ENCODE peak calls at places on chromosomes 4 and X, in eight cellular contexts. D, N, P, U, J, G, A and B are unnamed samples. For H3K27me3, the result is how much of the 10 kb centered on the place peaks cover.

GRCh38 chrX:45191383-45191782 is 9.3 kb downstream of the DIPK2B start:
- DNase-seq in D (no peak), N (no peak), P (no peak), U (no peak), J (no peak), G (no peak), A (no peak), B (no peak)

GRCh38 chrX:33339219-33339618 is 127.9 kb upstream of the DMD start:
- DNase-seq in D (no peak), N (no peak), P (no peak), U (peak), J (no peak), G (no peak), A (no peak), B (no peak)

GRCh38 chr4:2330119-2331042 is 68.5 kb upstream of the MXD4 start:
- DNase-seq in D (no peak), N (no peak), P (no peak), U (peak), J (peak), G (no peak), A (peak), B (peak)

GRCh38 chrX:153556767-153557166 is 39.3 kb downstream of the ATP2B3 start:
- DNase-seq in D (no peak), N (peak), P (no peak), U (no peak), J (no peak), G (no peak), A (no peak), B (no peak)

GRCh38 chr4:115332078-115332477 is 218.7 kb upstream of the NDST4 start:
- DNase-seq in D (no peak), N (no peak), P (no peak), U (no peak), J (no peak), G (no peak), A (no peak), B (no peak)

GRCh38 chr4:22884157-22884556 is 191.4 kb downstream of the GBA3 start:
- DNase-seq in D (no peak), N (no peak), P (no peak), U (no peak), J (no peak), G (no peak), A (no peak), B (no peak)

GRCh38 chrX:30824275-30824674 is 64.8 kb downstream of the TAB3 start:
- DNase-seq in D (no peak), N (no peak), P (no peak), U (no peak), J (no peak), G (no peak), A (no peak), B (no peak)

GRCh38 chr4:33054161-33054560 is 2334.0 kb downstream of the PCDH7 start:
- DNase-seq in D (no peak), N (no peak), P (no peak), U (no peak), J (no peak), G (no peak), A (no peak), B (no peak)

GRCh38 chr4:7865533-7865932 is 74.1 kb downstream of the AFAP1 start:
- DNase-seq in D (no peak), N (no peak), P (no peak), U (no peak), J (no peak), G (no peak), A (no peak), B (no peak)

GRCh38 chr4:7868892-7869471 is 70.7 kb downstream of the AFAP1 start:
- DNase-seq in D (no peak), N (no peak), P (no peak), U (no peak), J (no peak), G (no peak), A (no peak), B (no peak)

GRCh38 chr4:7868430-7868775 is 71.3 kb downstream of the AFAP1 start:
- DNase-seq in D (no peak), N (no peak), P (no peak), U (no peak), J (no peak), G (no peak), A (no peak), B (no peak)

GRCh38 chr4:7867191-7867590 is 72.5 kb downstream of the AFAP1 start:
- DNase-seq in D (no peak), N (peak), P (no peak), U (no peak), J (no peak), G (no peak), A (no peak), B (no peak)

DNA sequence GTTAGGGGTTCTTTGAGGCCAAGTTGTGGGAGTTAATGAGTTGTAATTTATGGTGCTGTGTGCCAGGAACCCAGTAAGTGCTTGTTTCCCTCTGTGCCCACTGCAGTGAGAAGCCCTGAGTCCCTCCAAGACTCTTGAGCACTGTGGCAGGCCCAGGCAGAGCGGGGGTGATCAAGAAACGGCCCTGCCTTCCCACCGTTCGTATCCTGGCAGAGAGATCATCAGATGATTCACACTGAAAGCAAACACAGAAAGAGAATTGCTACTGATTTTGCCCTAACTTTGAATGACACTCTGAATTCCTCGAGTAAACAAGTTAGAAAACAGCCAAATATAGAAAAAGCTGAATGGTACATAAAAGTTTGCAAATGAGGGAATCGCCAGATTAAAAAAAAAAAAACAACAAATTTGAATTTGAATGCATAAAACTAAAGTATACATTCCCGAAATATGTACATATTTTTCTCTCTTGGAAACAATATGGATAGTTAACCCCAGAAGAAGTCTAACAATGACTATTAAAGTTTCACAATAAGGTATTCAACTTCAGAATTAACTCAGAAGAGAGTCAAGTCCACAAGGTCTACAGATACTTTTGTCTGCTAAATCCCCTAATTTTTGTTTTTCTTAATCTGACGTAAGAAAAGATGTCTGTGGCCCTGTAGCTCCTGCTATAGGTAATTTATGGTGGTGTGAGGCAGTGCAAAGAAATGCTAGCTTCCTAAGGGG is 71.8 kb downstream of the AFAP1 start:
- DNase-seq in D (no peak), N (no peak), P (no peak), U (peak), J (peak), G (no peak), A (no peak), B (no peak)
- H3K27ac ChIP-seq in D (no peak), N (peak), P (no peak), U (peak), J (peak), G (no peak), A (no peak), B (peak)

GRCh38 chr4:84573335-84573734 is 9.6 kb upstream of the CDS1 start:
- DNase-seq in D (no peak), N (no peak), P (no peak), U (no peak), J (no peak), G (no peak), A (no peak), B (no peak)
- H3K4me3 ChIP-seq in D (no peak), N (no peak), P (no peak), U (no peak), J (no peak), G (no peak), A (no peak), B (no peak)

DNA sequence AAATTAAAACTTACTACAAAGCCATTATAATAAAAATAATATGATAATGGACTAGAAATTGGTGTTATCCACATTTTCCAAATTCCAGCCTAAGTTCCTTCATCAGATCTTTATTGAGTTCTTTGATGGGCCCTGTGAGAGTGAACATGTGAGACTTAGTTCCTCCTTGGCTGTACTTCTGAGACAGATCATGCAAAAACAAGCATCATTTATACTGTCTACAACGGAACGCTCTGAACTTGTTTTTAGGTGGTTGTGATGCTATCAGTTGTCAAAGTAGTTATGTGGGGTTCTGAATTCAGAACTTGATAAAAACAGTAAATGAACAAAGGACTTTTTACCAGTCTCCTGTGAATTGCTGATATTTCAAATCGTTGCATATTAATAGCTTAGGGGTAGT is 48.9 kb downstream of the JADE3 start:
- DNase-seq in D (no peak), N (no peak), P (no peak), U (no peak), J (no peak), G (no peak), A (no peak), B (no peak)
- H3K27me3 ChIP-seq in D (under half), N (under half), P (under half), U (under half), J (under half), G (under half), A (under half), B (under half)

DNA sequence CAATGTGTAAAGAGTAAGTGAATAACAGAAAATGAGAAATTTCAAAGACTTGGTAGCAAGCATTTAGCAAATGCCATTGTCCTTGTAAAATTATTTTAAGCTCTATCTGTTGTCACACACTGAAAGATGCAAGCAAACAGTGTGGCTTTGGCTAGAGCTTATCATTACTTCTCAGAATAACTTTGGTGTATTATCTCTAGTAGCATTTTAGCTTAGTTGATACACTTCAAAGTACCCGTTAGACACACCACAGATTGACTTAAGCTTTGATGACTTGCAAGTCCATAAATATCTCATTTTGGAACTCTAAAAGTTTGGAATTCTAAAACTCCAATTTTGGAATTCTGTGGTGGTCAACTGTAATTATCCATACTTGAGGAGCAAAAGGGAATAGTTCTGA is 98.6 kb downstream of the PDLIM5 start:
- DNase-seq in D (no peak), N (no peak), P (no peak), U (no peak), J (no peak), G (no peak), A (no peak), B (no peak)
- H3K27ac ChIP-seq in D (peak), N (no peak), P (no peak), U (no peak), J (no peak), G (no peak), A (no peak), B (no peak)

GRCh38 chrX:21659320-21659719 is 1.2 kb upstream of the KLHL34 start:
- DNase-seq in D (no peak), N (no peak), P (no peak), U (no peak), J (no peak), G (no peak), A (no peak), B (no peak)

GRCh38 chrX:21656587-21657317 is 1.4 kb downstream of the KLHL34 start:
- DNase-seq in D (no peak), N (no peak), P (no peak), U (no peak), J (no peak), G (no peak), A (no peak), B (no peak)

GRCh38 chrX:21657318-21658151 is 595 bp downstream of the KLHL34 start:
- DNase-seq in D (peak), N (no peak), P (no peak), U (no peak), J (no peak), G (no peak), A (no peak), B (no peak)

GRCh38 chrX:21658152-21658737 is at the start of gene KLHL34:
- DNase-seq in D (peak), N (no peak), P (no peak), U (no peak), J (no peak), G (no peak), A (no peak), B (no peak)

GRCh38 chrX:21658746-21659145 is 616 bp upstream of the KLHL34 start:
- DNase-seq in D (peak), N (no peak), P (no peak), U (no peak), J (no peak), G (no peak), A (no peak), B (no peak)
- H3K4me3 ChIP-seq in D (peak), N (no peak), P (no peak), U (no peak), J (no peak), G (peak), A (peak), B (peak)

GRCh38 chrX:23380581-23380980 is 45.9 kb downstream of the PTCHD1 start:
- DNase-seq in D (no peak), N (no peak), P (no peak), U (no peak), J (no peak), G (no peak), A (no peak), B (no peak)
- H3K27me3 ChIP-seq in D (under half), N (under half), P (under half), U (under half), J (under half), G (under half), A (under half), B (under half)